ENCODE peak calls at places on chromosomes 7 and 10, in seven cellular contexts. R, X, G, W, B, L and O are unnamed samples.

GRCh38 chr7:41792099-41792498 is 89.2 kb upstream of the INHBA start:
- DNase-seq in R (no peak), X (no peak), G (no peak), W (no peak), B (no peak), L (no peak), O (no peak)

GRCh38 chr10:7488418-7488829 is 77.6 kb upstream of the SFMBT2 start:
- DNase-seq in R (no peak), X (no peak), G (no peak), W (no peak), B (peak; percentile 39), L (peak; percentile 52), O (peak; percentile 86)

GRCh38 chr7:79495544-79496272 is 42.2 kb upstream of the MAGI2 start:
- DNase-seq in R (no peak), X (no peak), G (no peak), W (no peak), B (no peak), L (no peak), O (no peak)

GRCh38 chr10:108104697-108105096 is 940.2 kb upstream of the SORCS1 start:
- DNase-seq in R (no peak), X (no peak), G (no peak), W (no peak), B (no peak), L (no peak), O (no peak)

GRCh38 chr10:73889014-73889413 is 14.7 kb upstream of the CAMK2G start:
- DNase-seq in R (no peak), X (peak; percentile 85), G (peak; percentile 57), W (no peak), B (peak; percentile 50), L (no peak), O (peak; percentile 77)

GRCh38 chr7:30329706-30330105 is 45.3 kb downstream of the ZNRF2 start:
- DNase-seq in R (no peak), X (no peak), G (no peak), W (no peak), B (no peak), L (no peak), O (no peak)

GRCh38 chr10:79066460-79067240 is 2.1 kb upstream of the ZMIZ1 start:
- DNase-seq in R (no peak), X (no peak), G (no peak), W (peak; percentile 94), B (no peak), L (peak; percentile 87), O (peak; percentile 71)

GRCh38 chr10:81021428-81022129 is 483.9 kb downstream of the SH2D4B start:
- DNase-seq in R (no peak), X (no peak), G (no peak), W (no peak), B (no peak), L (no peak), O (no peak)

GRCh38 chr7:101172005-101172853 is 6.9 kb upstream of the VGF start:
- DNase-seq in R (peak; percentile 79), X (no peak), G (no peak), W (peak; percentile 20), B (no peak), L (no peak), O (no peak)

GRCh38 chr10:1169981-1170866 is 114.0 kb downstream of the WDR37 start:
- DNase-seq in R (peak; percentile 34), X (no peak), G (no peak), W (no peak), B (no peak), L (no peak), O (peak; percentile 24)

GRCh38 chr7:31735991-31736982 is 49.3 kb downstream of the PPP1R17 start:
- DNase-seq in R (no peak), X (no peak), G (peak; percentile 71), W (peak; percentile 69), B (peak; percentile 47), L (peak; percentile 52), O (peak; percentile 74)

GRCh38 chr7:37390149-37390548 is 58.5 kb downstream of the ELMO1 start:
- DNase-seq in R (no peak), X (no peak), G (no peak), W (no peak), B (no peak), L (no peak), O (no peak)

GRCh38 chr10:3068201-3068967 is 1.0 kb downstream of the PFKP start:
- DNase-seq in R (peak; percentile 94), X (peak; percentile 78), G (peak; percentile 50), W (peak; percentile 55), B (peak; percentile 66), L (no peak), O (peak; percentile 85)

GRCh38 chr7:157299613-157300405 is 37.0 kb upstream of the DNAJB6 start:
- DNase-seq in R (peak; percentile 87), X (no peak), G (no peak), W (peak; percentile 81), B (no peak), L (no peak), O (no peak)

GRCh38 chr10:6409982-6410694 is 169.9 kb downstream of the PRKCQ start:
- DNase-seq in R (no peak), X (no peak), G (no peak), W (no peak), B (peak; percentile 36), L (no peak), O (no peak)

GRCh38 chr10:95467162-95467599 is 94.0 kb downstream of the SORBS1 start:
- DNase-seq in R (no peak), X (peak; percentile 90), G (peak; percentile 63), W (peak; percentile 50), B (peak; percentile 60), L (peak; percentile 83), O (peak; percentile 89)

GRCh38 chr10:93032105-93032808 is 28.3 kb upstream of the CYP26C1 start:
- DNase-seq in R (no peak), X (no peak), G (no peak), W (no peak), B (no peak), L (peak; percentile 28), O (no peak)

GRCh38 chr10:132799856-132800255 is 13.9 kb upstream of the NKX6-2 start:
- DNase-seq in R (peak; percentile 72), X (no peak), G (no peak), W (no peak), B (no peak), L (no peak), O (peak; percentile 52)

GRCh38 chr7:90574136-90574819 is 21.8 kb upstream of the CDK14 start:
- DNase-seq in R (no peak), X (no peak), G (no peak), W (no peak), B (no peak), L (no peak), O (no peak)

GRCh38 chr10:50624866-50625491 is 1.2 kb upstream of the SGMS1 start:
- DNase-seq in R (peak; percentile 97), X (peak; percentile 84), G (peak; percentile 78), W (peak; percentile 92), B (peak; percentile 70), L (peak; percentile 81), O (peak; percentile 86)

GRCh38 chr7:83267141-83267631 is 104.5 kb upstream of the PCLO start:
- DNase-seq in R (no peak), X (no peak), G (no peak), W (no peak), B (no peak), L (no peak), O (no peak)

GRCh38 chr10:3502606-3503005 is 282.4 kb downstream of the KLF6 start:
- DNase-seq in R (no peak), X (no peak), G (no peak), W (no peak), B (no peak), L (no peak), O (no peak)

GRCh38 chr7:117124585-117125220 is 171.4 kb downstream of the ST7 start:
- DNase-seq in R (no peak), X (peak; percentile 77), G (peak; percentile 89), W (peak; percentile 66), B (peak; percentile 80), L (peak; percentile 95), O (peak; percentile 82)

GRCh38 chr10:42875792-42876191 is 93.2 kb downstream of the BMS1 start:
- DNase-seq in R (no peak), X (no peak), G (no peak), W (no peak), B (no peak), L (no peak), O (no peak)

GRCh38 chr7:112080441-112080840 is 125.8 kb downstream of the DOCK4 start:
- DNase-seq in R (no peak), X (no peak), G (no peak), W (no peak), B (no peak), L (peak; percentile 47), O (no peak)

GRCh38 chr7:101664390-101664789 is 35.3 kb upstream of the MYL10 start:
- DNase-seq in R (no peak), X (no peak), G (no peak), W (no peak), B (no peak), L (no peak), O (no peak)

GRCh38 chr7:105084581-105084980 is 70.6 kb downstream of the KMT2E start:
- DNase-seq in R (no peak), X (no peak), G (no peak), W (no peak), B (no peak), L (no peak), O (no peak)

GRCh38 chr7:27611043-27611442 is 51.6 kb downstream of the HIBADH start:
- DNase-seq in R (no peak), X (no peak), G (no peak), W (no peak), B (no peak), L (no peak), O (no peak)

GRCh38 chr7:140902305-140902953 is 22.3 kb downstream of the BRAF start:
- DNase-seq in R (no peak), X (no peak), G (no peak), W (no peak), B (no peak), L (no peak), O (no peak)
- TF ChIP-seq EP300 in R (no peak), X (no peak), G (no peak), W (no peak), B (no peak), L (no peak), O (no peak)

GRCh38 chr7:69817096-69817495 is 218.8 kb downstream of the AUTS2 start:
- DNase-seq in R (no peak), X (no peak), G (no peak), W (no peak), B (no peak), L (no peak), O (no peak)
- TF ChIP-seq POLR2AphosphoS5 in R (no peak), X (no peak), G (no peak), W (no peak), B (no peak), L (no peak), O (peak; percentile 61)

GRCh38 chr10:24238527-24239247 is 29.7 kb downstream of the KIAA1217 start:
- DNase-seq in R (no peak), X (no peak), G (no peak), W (no peak), B (peak; percentile 21), L (no peak), O (no peak)
- H3K4me3 ChIP-seq in R (peak overlapping the region; percentile 35), X (peak overlapping the region; percentile 44), G (peak overlapping the region; percentile 30), W (no peak overlapping the region), B (peak overlapping the region; percentile 19), L (no peak overlapping the region), O (no peak overlapping the region)

GRCh38 chr7:49822862-49823261 is 49.4 kb downstream of the VWC2 start:
- DNase-seq in R (no peak), X (no peak), G (no peak), W (no peak), B (no peak), L (no peak), O (no peak)

GRCh38 chr7:49812534-49812933 is 39.1 kb downstream of the VWC2 start:
- DNase-seq in R (no peak), X (no peak), G (no peak), W (no peak), B (no peak), L (no peak), O (no peak)

GRCh38 chr7:49817251-49817650 is 43.8 kb downstream of the VWC2 start:
- DNase-seq in R (no peak), X (no peak), G (no peak), W (no peak), B (no peak), L (no peak), O (no peak)
- TF ChIP-seq EP300 in R (no peak), X (no peak), G (no peak), W (no peak), B (no peak), L (no peak), O (no peak)